ENCODE peak calls at places on chromosome 2, in eight cellular contexts. S is fibroblast of villous mesenchyme, A is sigmoid colon, W is fibroblast of mammary gland, V is B cell, O is astrocyte, R is mucosa of descending colon, D is IMR-90. U is an unnamed sample.

GRCh38 chr2:203904022-203904421 is 32.5 kb upstream of the ICOS start:
- DNase-seq in A (no peak), O (no peak), V (no peak), W (peak; percentile 65), R (no peak), S (no peak), D (no peak), U (no peak)

GRCh38 chr2:12957251-12957650 is 240.5 kb downstream of the TRIB2 start:
- DNase-seq in D (no peak), O (no peak), W (no peak), R (no peak), V (no peak), S (no peak), A (no peak), U (no peak)

GRCh38 chr2:131641414-131642206 is 113.9 kb downstream of the CCDC74A start:
- DNase-seq in D (peak; percentile 53), O (peak; percentile 60), V (no peak), R (no peak), A (no peak), S (no peak), W (peak; percentile 54), U (peak; percentile 50)

GRCh38 chr2:180124273-180124881 is 117.3 kb upstream of the CWC22 start:
- DNase-seq in D (peak; percentile 67), S (peak; percentile 68), O (peak; percentile 37), V (peak; percentile 17), W (peak; percentile 75), R (no peak), A (no peak), U (peak; percentile 54)

GRCh38 chr2:162233197-162233596 is 10.0 kb downstream of the FAP start:
- DNase-seq in D (peak; percentile 76), W (peak; percentile 92), A (no peak), R (no peak), O (peak; percentile 81), V (no peak), S (peak; percentile 87), U (peak; percentile 86)

GRCh38 chr2:163401481-163401880 is 334.3 kb downstream of the FIGN start:
- DNase-seq in V (no peak), W (peak; percentile 73), S (peak; percentile 53), A (no peak), O (peak; percentile 74), D (peak; percentile 13), R (no peak), U (peak; percentile 1)

GRCh38 chr2:170212625-170213280 is 34.8 kb downstream of the MYO3B start:
- DNase-seq in D (no peak), V (no peak), O (no peak), W (no peak), A (no peak), R (no peak), S (no peak), U (no peak)

GRCh38 chr2:239720411-239721365 is 304.5 kb downstream of the NDUFA10 start:
- DNase-seq in S (no peak), A (peak; percentile 47), O (no peak), V (no peak), D (no peak), R (no peak), W (no peak), U (no peak)

GRCh38 chr2:160376576-160376975 is 117.0 kb downstream of the RBMS1 start:
- DNase-seq in A (no peak), W (peak; percentile 69), S (peak; percentile 89), V (no peak), D (peak; percentile 63), R (no peak), O (peak; percentile 61), U (peak; percentile 37)

GRCh38 chr2:238913931-238914647 is 66.2 kb downstream of the TWIST2 start:
- DNase-seq in A (peak; percentile 56), R (no peak), O (no peak), D (no peak), V (no peak), S (no peak), W (peak; percentile 40), U (no peak)

GRCh38 chr2:190023860-190024259 is 38.7 kb downstream of the MSTN start:
- DNase-seq in V (no peak), O (peak; percentile 26), D (peak; percentile 49), W (peak; percentile 62), S (peak; percentile 50), R (no peak), A (no peak), U (peak; percentile 41)

GRCh38 chr2:51795248-51795888 is 763.4 kb upstream of the NRXN1 start:
- DNase-seq in O (no peak), R (peak; percentile 63), D (no peak), V (no peak), W (no peak), A (no peak), S (peak; percentile 0), U (no peak)

GRCh38 chr2:85584354-85584856 is at the start of gene VAMP5:
- DNase-seq in O (no peak), A (peak; percentile 75), V (peak; percentile 87), S (peak; percentile 27), D (no peak), R (peak; percentile 68), W (no peak), U (no peak)

GRCh38 chr2:97870396-97870843 is 125.3 kb downstream of the TMEM131 start:
- DNase-seq in V (no peak), S (peak; percentile 89), W (peak; percentile 90), R (no peak), O (peak; percentile 94), D (peak; percentile 89), A (no peak), U (peak; percentile 97)

GRCh38 chr2:152755029-152755428 is 36.6 kb downstream of the ARL6IP6 start:
- DNase-seq in V (no peak), A (no peak), D (no peak), R (no peak), O (no peak), S (peak; percentile 7), W (no peak), U (no peak)

GRCh38 chr2:18001671-18002070 is 123.2 kb downstream of the KCNS3 start:
- DNase-seq in D (no peak), A (no peak), W (no peak), S (no peak), O (no peak), V (no peak), R (no peak), U (no peak)

GRCh38 chr2:237980751-237981150 is 13.9 kb downstream of the UBE2F start:
- DNase-seq in W (no peak), R (no peak), A (no peak), D (no peak), O (peak; percentile 31), S (no peak), V (no peak), U (no peak)

GRCh38 chr2:69217333-69218080 is 169.5 kb downstream of the GFPT1 start:
- DNase-seq in V (no peak), R (no peak), S (no peak), A (no peak), W (no peak), O (no peak), D (no peak), U (no peak)

GRCh38 chr2:225103737-225104141 is 61.5 kb upstream of the DOCK10 start:
- DNase-seq in S (peak; percentile 21), D (peak; percentile 73), V (no peak), R (no peak), O (peak; percentile 84), A (no peak), W (peak; percentile 76), U (peak; percentile 74)

GRCh38 chr2:42569116-42569711 is 782 bp downstream of the MTA3 start:
- DNase-seq in D (peak; percentile 12), O (peak; percentile 18), W (peak; percentile 26), R (peak; percentile 55), S (peak; percentile 43), V (no peak), A (peak; percentile 69), U (peak; percentile 8)

DNA sequence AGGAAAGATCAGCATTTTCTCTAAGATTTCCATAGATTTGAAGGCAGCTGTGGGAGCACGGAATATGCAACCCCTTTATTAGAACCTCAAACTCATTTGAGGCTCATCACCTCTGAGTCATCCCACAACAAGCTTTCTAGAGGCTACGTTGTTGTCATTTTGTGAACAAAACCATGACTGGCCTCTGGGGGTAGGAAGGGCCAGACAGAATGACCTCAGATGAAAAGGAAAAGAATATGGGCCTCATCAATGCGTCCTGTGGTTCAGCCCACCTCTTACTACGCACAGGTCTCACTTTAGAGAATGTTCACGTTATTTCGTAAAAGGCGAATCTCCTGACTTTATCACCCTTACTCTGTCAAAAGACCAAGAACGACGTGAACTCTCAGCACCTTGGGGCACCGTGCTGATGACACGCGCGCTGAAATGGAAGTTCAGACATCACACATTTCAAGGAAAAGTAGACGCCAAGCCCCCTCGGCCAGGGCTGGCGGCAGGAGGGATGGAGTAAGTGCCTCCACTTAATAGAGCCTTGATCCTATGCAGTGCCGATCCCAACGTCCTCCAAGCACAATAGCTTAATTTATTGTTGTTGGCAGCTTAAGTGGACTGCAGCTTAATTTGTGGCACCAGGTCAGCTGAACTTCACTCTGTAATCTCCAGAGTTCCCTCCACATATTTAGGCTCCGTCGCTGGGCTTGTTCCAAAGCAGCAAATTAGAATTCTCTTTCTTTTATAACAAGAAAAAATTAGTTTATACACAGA is 208.3 kb downstream of the EIPR1 start:
- DNase-seq in V (no peak), S (peak; percentile 49), W (peak; percentile 76), A (peak; percentile 45), D (peak; percentile 69), R (no peak), O (peak; percentile 57), U (peak; percentile 81)
- TF ChIP-seq CTCF in V (no peak), S (no peak), W (peak; percentile 3), A (no peak), D (no peak), R (no peak), O (no peak), U (peak; percentile 65)

GRCh38 chr2:222427606-222428320 is 3.4 kb downstream of the SGPP2 start:
- DNase-seq in W (no peak), R (no peak), V (no peak), A (no peak), D (no peak), S (no peak), O (no peak), U (no peak)
- TF ChIP-seq CTCF in W (no peak), R (no peak), V (no peak), A (no peak), D (no peak), S (no peak), O (no peak), U (no peak)

DNA sequence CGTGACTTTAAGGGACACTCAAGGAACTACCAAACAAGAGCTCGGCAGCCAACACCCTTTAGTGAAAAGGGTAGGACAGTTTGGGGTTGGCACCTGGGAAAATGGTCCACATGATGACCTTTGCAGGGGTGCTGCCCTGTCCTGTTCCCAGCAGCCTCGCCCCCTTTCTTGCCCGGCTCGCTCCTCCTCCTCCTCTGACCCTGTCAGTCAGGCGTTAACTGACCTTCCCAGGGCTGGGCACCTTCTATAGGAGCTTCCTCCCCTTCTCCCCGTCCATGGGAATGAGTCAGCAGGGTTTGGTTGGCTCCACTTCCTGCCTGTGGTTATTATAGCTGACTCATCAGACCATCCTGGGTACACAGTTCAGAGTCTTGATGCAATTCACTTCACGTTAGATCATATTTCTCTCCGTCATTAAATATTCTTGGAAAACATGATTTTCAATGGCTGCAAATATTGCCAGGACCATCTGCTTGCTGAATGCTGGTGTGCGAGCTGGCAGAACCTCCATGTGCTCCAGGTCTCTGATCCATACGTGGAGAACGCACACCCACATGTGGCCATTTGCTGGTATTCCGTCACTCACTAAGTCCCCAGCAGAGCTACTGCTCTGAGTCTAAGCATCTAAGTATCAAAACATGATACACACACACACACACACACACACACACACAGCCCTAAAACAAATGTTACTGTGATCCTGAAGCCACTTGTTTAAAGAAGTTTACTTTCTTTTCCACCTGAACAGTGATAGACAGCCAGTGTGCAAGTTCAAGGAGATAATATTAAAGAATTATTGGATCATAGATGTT is 185.0 kb downstream of the ANAPC1 start:
- DNase-seq in W (peak; percentile 100), O (peak; percentile 99), R (peak; percentile 82), A (peak; percentile 72), S (peak; percentile 98), V (no peak), D (peak; percentile 100), U (peak; percentile 98)
- TF ChIP-seq CTCF in W (peak; percentile 54), O (peak; percentile 53), R (no peak), A (no peak), S (peak; percentile 21), V (no peak), D (peak; percentile 60), U (peak; percentile 43)

GRCh38 chr2:138239902-138240595 is 261.5 kb upstream of the SPOPL start:
- DNase-seq in A (no peak), S (peak; percentile 32), O (peak; percentile 73), W (peak; percentile 80), D (no peak), R (no peak), V (no peak), U (no peak)
- TF ChIP-seq CTCF in A (no peak), S (no peak), O (no peak), W (no peak), D (no peak), R (no peak), V (no peak), U (no peak)

U was measured in HFFc6.